ENCODE peak calls at places on chromosome 17, in five cellular contexts. One of them, this sample, is unnamed.

GRCh38 chr17:19306160-19307111 is 56.1 kb downstream of the B9D1 start:
- DNase-seq in transverse colon: peak
- DNase-seq in AG08395: no peak
- DNase-seq in NCI-H460: no peak
- DNase-seq in fibroblast of the aortic adventitia: no peak
- DNase-seq in this sample: no peak

GRCh38 chr17:44804301-44805061 is 25.6 kb downstream of the GJC1 start:
- DNase-seq in transverse colon: peak
- DNase-seq in AG08395: no peak
- DNase-seq in NCI-H460: no peak
- DNase-seq in fibroblast of the aortic adventitia: no peak
- DNase-seq in this sample: no peak

GRCh38 chr17:60971515-60972369 is 294.1 kb downstream of the BCAS3 start:
- DNase-seq in transverse colon: peak
- DNase-seq in AG08395: peak
- DNase-seq in NCI-H460: peak
- DNase-seq in fibroblast of the aortic adventitia: peak
- DNase-seq in this sample: peak

GRCh38 chr17:27540300-27541105 is 84.3 kb downstream of the KSR1 start:
- DNase-seq in transverse colon: peak
- DNase-seq in AG08395: peak
- DNase-seq in NCI-H460: peak
- DNase-seq in fibroblast of the aortic adventitia: peak
- DNase-seq in this sample: peak

GRCh38 chr17:82383411-82383810 is 11.8 kb downstream of the UTS2R start:
- DNase-seq in transverse colon: no peak
- DNase-seq in AG08395: no peak
- DNase-seq in NCI-H460: no peak
- DNase-seq in fibroblast of the aortic adventitia: no peak
- DNase-seq in this sample: no peak

GRCh38 chr17:20095366-20096080 is 86.4 kb downstream of the SPECC1 start:
- DNase-seq in transverse colon: peak
- DNase-seq in AG08395: peak
- DNase-seq in NCI-H460: peak
- DNase-seq in fibroblast of the aortic adventitia: peak
- DNase-seq in this sample: peak

GRCh38 chr17:68961204-68961893 is 6.2 kb upstream of the ABCA8 start:
- DNase-seq in transverse colon: no peak
- DNase-seq in AG08395: no peak
- DNase-seq in NCI-H460: no peak
- DNase-seq in fibroblast of the aortic adventitia: no peak
- DNase-seq in this sample: no peak

GRCh38 chr17:42153919-42154491 is 784 bp downstream of the RAB5C start:
- DNase-seq in transverse colon: no peak
- DNase-seq in AG08395: no peak
- DNase-seq in NCI-H460: no peak
- DNase-seq in fibroblast of the aortic adventitia: peak
- DNase-seq in this sample: peak

This sample was measured in fibroblast of lung.